ENCODE peak calls at places on chromosomes 11 and 22, in five cellular contexts. A is CD8-positive, alpha-beta memory T cell; C is HT-29; Z is RWPE2; D is GM12865. B is an unnamed sample.

GRCh38 chr11:93059074-93059957 is 89.9 kb downstream of the MTNR1B start:
- DNase-seq in A (no peak), C (no peak), Z (no peak), D (no peak), B (no peak)

GRCh38 chr11:73157141-73158010 is 15.3 kb upstream of the FCHSD2 start:
- DNase-seq in A (no peak), C (peak), Z (no peak), D (peak), B (no peak)

GRCh38 chr11:133104014-133104753 is 428.1 kb downstream of the OPCML start:
- DNase-seq in A (no peak), C (no peak), Z (no peak), D (no peak), B (no peak)

GRCh38 chr11:32173435-32173834 is 82.6 kb downstream of the RCN1 start:
- DNase-seq in A (no peak), C (peak), Z (no peak), D (peak), B (peak)

GRCh38 chr11:35740061-35740824 is 77.7 kb downstream of the TRIM44 start:
- DNase-seq in A (no peak), C (no peak), Z (no peak), D (no peak), B (no peak)

GRCh38 chr22:37571258-37571991 is 8.5 kb downstream of the LGALS2 start:
- DNase-seq in A (no peak), C (no peak), Z (no peak), D (no peak), B (no peak)

GRCh38 chr22:32661737-32662586 is 139.5 kb upstream of the TIMP3 start:
- DNase-seq in A (no peak), C (no peak), Z (no peak), D (no peak), B (no peak)

GRCh38 chr11:69657456-69657910 is 16.5 kb downstream of the CCND1 start:
- DNase-seq in A (no peak), C (no peak), Z (peak), D (no peak), B (no peak)

GRCh38 chr11:85672111-85672875 is 7.4 kb upstream of the CREBZF start:
- DNase-seq in A (no peak), C (no peak), Z (no peak), D (no peak), B (peak)

GRCh38 chr11:88178211-88178610 is 3.0 kb upstream of the RAB38 start:
- DNase-seq in A (no peak), C (no peak), Z (no peak), D (peak), B (no peak)

GRCh38 chr11:45741582-45741981 is 63.4 kb upstream of the SLC35C1 start:
- DNase-seq in A (no peak), C (no peak), Z (no peak), D (no peak), B (no peak)

GRCh38 chr22:45483918-45484499 is 18.7 kb upstream of the FBLN1 start:
- DNase-seq in A (no peak), C (no peak), Z (no peak), D (no peak), B (no peak)

GRCh38 chr11:17786824-17787525 is 52.4 kb downstream of the KCNC1 start:
- DNase-seq in A (no peak), C (no peak), Z (no peak), D (no peak), B (no peak)

GRCh38 chr11:118921929-118922744 is 3.6 kb downstream of the BCL9L start:
- DNase-seq in A (no peak), C (peak), Z (peak), D (no peak), B (peak)

GRCh38 chr22:41828516-41828915 is 4.4 kb upstream of the SREBF2 start:
- DNase-seq in A (no peak), C (no peak), Z (no peak), D (no peak), B (no peak)

GRCh38 chr22:17120281-17120680 is 879 bp downstream of the TMEM121B start:
- DNase-seq in A (peak), C (no peak), Z (no peak), D (peak), B (peak)

GRCh38 chr11:7571640-7572000 is 57.8 kb downstream of the PPFIBP2 start:
- DNase-seq in A (no peak), C (peak), Z (no peak), D (peak), B (peak)

GRCh38 chr11:65384301-65384889 is 1.9 kb upstream of the SLC25A45 start:
- DNase-seq in A (peak), C (no peak), Z (no peak), D (no peak), B (peak)

GRCh38 chr11:69841859-69842698 is 22.9 kb upstream of the FGF3 start:
- DNase-seq in A (no peak), C (peak), Z (no peak), D (peak), B (peak)

GRCh38 chr11:12701815-12702214 is 27.6 kb downstream of the TEAD1 start:
- DNase-seq in A (no peak), C (no peak), Z (no peak), D (no peak), B (no peak)

GRCh38 chr22:50012201-50013181 is at the start of gene IL17REL:
- DNase-seq in A (no peak), C (no peak), Z (peak), D (no peak), B (no peak)

GRCh38 chr22:22759889-22760546 is 115.6 kb downstream of the GGTLC2 start:
- DNase-seq in A (no peak), C (no peak), Z (no peak), D (no peak), B (no peak)

GRCh38 chr11:15697437-15698236 is 582.9 kb downstream of the INSC start:
- DNase-seq in A (no peak), C (no peak), Z (no peak), D (no peak), B (no peak)

GRCh38 chr11:63564056-63564784 is 1.0 kb upstream of the PLAAT2 start:
- DNase-seq in A (no peak), C (peak), Z (no peak), D (peak), B (peak)

GRCh38 chr22:44413211-44413610 is 84.8 kb downstream of the RTL6 start:
- DNase-seq in A (no peak), C (no peak), Z (no peak), D (no peak), B (no peak)

GRCh38 chr11:92180664-92181251 is 43.9 kb upstream of the FAT3 start:
- DNase-seq in A (no peak), C (no peak), Z (no peak), D (no peak), B (no peak)

GRCh38 chr11:133443361-133443760 is 88.9 kb downstream of the OPCML start:
- DNase-seq in A (no peak), C (no peak), Z (no peak), D (no peak), B (no peak)

GRCh38 chr11:69411257-69411924 is 70.1 kb upstream of the LINC01488 start:
- DNase-seq in A (no peak), C (no peak), Z (no peak), D (no peak), B (no peak)

GRCh38 chr22:30694638-30695350 is at the start of gene OSBP2:
- DNase-seq in A (no peak), C (peak), Z (peak), D (peak), B (peak)

B was measured in activated CD4-positive, alpha-beta T cell treated with anti-CD3 and anti-CD28 coated beads, Interleukin-2, amount 10 ng/mL, durations not matched to agents 24 days and 14 days.